ENCODE peak calls at places on chromosome 9, in five cellular contexts. One of them, this sample, is unnamed.

GRCh38 chr9:6924988-6925563 is 167.3 kb downstream of the KDM4C start:
- DNase-seq in fibroblast of mammary gland: no peak
- DNase-seq in fibroblast of pulmonary artery: no peak
- DNase-seq in RWPE1: no peak
- DNase-seq in foreskin fibroblast: no peak
- DNase-seq in this sample: no peak

GRCh38 chr9:100425758-100426157 is 1.2 kb upstream of the MSANTD3 start:
- DNase-seq in fibroblast of mammary gland: peak; percentile 47
- DNase-seq in fibroblast of pulmonary artery: no peak
- DNase-seq in RWPE1: no peak
- DNase-seq in foreskin fibroblast: no peak
- DNase-seq in this sample: no peak

GRCh38 chr9:85321561-85321960 is 420.2 kb downstream of the AGTPBP1 start:
- DNase-seq in fibroblast of mammary gland: no peak
- DNase-seq in fibroblast of pulmonary artery: no peak
- DNase-seq in RWPE1: no peak
- DNase-seq in foreskin fibroblast: no peak
- DNase-seq in this sample: no peak

GRCh38 chr9:71767421-71768321 is 642 bp downstream of the CEMIP2 start:
- DNase-seq in fibroblast of mammary gland: peak; percentile 26
- DNase-seq in fibroblast of pulmonary artery: peak; percentile 35
- DNase-seq in RWPE1: no peak
- DNase-seq in foreskin fibroblast: peak; percentile 66
- DNase-seq in this sample: peak; percentile 44

GRCh38 chr9:37903581-37903830 is 421 bp downstream of the SLC25A51 start:
- DNase-seq in fibroblast of mammary gland: no peak
- DNase-seq in fibroblast of pulmonary artery: no peak
- DNase-seq in RWPE1: no peak
- DNase-seq in foreskin fibroblast: peak; percentile 68
- DNase-seq in this sample: no peak

GRCh38 chr9:16794871-16795639 is 75.4 kb downstream of the BNC2 start:
- DNase-seq in fibroblast of mammary gland: peak; percentile 92
- DNase-seq in fibroblast of pulmonary artery: peak; percentile 91
- DNase-seq in RWPE1: no peak
- DNase-seq in foreskin fibroblast: peak; percentile 93
- DNase-seq in this sample: no peak

GRCh38 chr9:112348257-112348992 is 15.0 kb upstream of the PTBP3 start:
- DNase-seq in fibroblast of mammary gland: peak; percentile 82
- DNase-seq in fibroblast of pulmonary artery: peak; percentile 82
- DNase-seq in RWPE1: no peak
- DNase-seq in foreskin fibroblast: peak; percentile 88
- DNase-seq in this sample: peak; percentile 82

GRCh38 chr9:4983541-4984165 is 1.4 kb upstream of the JAK2 start:
- DNase-seq in fibroblast of mammary gland: no peak
- DNase-seq in fibroblast of pulmonary artery: no peak
- DNase-seq in RWPE1: no peak
- DNase-seq in foreskin fibroblast: no peak
- DNase-seq in this sample: no peak

DNA sequence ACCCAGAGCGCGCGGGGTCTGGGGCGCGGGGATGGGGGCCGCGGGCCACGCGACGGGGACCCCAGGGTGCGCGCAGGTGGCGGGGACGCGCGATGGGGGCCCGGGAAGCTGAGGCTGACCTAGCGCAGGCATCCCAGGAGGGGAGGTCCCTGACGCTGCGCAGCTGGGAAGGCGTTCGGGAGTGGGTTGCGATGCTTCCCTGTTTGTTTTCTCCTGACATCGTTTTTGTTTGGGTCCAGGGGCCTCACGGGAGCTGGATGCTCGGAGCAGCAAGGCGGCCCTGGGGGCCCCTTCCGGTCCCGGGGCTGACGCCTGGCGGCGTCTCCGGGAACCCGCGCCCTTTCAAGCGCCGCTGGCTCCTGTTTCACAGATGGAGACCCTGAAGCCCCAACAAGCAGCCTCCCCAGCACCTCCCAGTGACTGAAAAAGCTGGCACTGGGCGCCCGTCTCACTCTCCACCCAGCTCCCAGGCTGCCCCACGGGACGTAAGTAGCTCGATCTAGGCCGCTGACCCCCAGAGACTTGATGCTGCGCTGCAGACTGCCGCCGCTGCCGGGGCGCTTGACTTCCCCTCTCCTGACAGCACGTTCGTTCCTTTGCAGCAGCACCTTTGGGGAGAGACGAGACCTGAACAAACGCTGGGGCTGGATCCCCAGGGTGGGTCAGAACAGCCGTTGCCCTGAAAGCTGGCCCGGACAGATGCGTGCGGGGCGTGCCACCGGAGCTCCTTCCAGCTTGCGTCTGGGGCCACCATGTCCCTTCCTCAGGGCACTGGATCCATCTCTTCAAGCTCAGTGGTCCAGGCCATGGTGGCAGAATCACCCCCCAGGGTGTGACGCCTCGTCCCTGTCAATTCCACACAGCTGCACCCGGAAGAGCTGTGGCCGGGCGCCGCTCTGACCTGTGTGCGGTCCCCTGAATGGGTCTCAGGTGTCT is 593 bp downstream of the BRD3OS start:
- DNase-seq in fibroblast of mammary gland: peak; percentile 33
- DNase-seq in fibroblast of pulmonary artery: peak; percentile 33
- DNase-seq in RWPE1: peak; percentile 51
- DNase-seq in foreskin fibroblast: peak; percentile 75
- DNase-seq in this sample: peak; percentile 64
- TF ChIP-seq CTCF in fibroblast of mammary gland: peak; percentile 8
- TF ChIP-seq CTCF in fibroblast of pulmonary artery: peak; percentile 12
- TF ChIP-seq CTCF in RWPE1: peak; percentile 70
- TF ChIP-seq CTCF in foreskin fibroblast: peak; percentile 29
- TF ChIP-seq CTCF in this sample: peak; percentile 44

DNA sequence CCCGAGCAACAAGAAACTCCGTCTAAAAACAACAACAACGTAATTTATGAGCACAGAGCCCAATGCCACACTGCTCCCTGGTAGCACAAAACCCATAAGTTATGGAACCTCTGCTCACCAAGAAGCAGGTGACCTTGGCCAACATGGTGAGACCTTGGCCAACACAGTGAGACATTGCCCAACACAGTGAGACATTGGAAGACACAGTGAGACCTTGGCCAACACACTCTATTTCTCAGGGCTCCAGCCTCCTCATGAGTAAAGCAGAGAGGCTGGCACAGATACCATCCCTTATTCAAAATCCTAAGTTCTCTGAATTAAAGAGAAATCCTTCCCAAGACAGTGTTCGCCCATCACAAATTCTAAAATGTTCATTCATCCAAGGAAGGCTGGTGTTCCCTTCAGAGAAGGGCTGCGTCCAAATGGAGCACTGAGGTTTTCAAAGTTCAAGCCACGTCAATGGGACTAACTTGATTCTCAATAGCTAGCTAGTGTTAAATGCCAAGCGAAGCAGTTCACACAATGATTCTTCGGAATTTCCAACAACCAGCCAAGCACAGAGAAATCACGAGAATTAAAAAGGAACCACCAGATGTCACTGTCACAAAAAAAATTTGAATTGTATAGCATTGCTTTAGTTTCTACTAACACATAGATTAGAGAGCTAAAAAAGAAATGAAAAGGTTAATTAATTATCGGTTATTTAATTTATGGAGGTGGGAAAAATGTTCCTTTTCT is 29.4 kb downstream of the TTC39B start:
- DNase-seq in fibroblast of mammary gland: peak; percentile 45
- DNase-seq in fibroblast of pulmonary artery: peak; percentile 54
- DNase-seq in RWPE1: no peak
- DNase-seq in foreskin fibroblast: peak; percentile 51
- DNase-seq in this sample: no peak
- TF ChIP-seq CTCF in fibroblast of mammary gland: peak; percentile 29
- TF ChIP-seq CTCF in fibroblast of pulmonary artery: peak; percentile 38
- TF ChIP-seq CTCF in RWPE1: peak; percentile 22
- TF ChIP-seq CTCF in foreskin fibroblast: peak; percentile 24
- TF ChIP-seq CTCF in this sample: peak; percentile 48

GRCh38 chr9:104984541-104984940 is 56.6 kb upstream of the ABCA1 start:
- DNase-seq in fibroblast of mammary gland: no peak
- DNase-seq in fibroblast of pulmonary artery: no peak
- DNase-seq in RWPE1: no peak
- DNase-seq in foreskin fibroblast: no peak
- DNase-seq in this sample: no peak

GRCh38 chr9:104983491-104983890 is 55.5 kb upstream of the ABCA1 start:
- DNase-seq in fibroblast of mammary gland: no peak
- DNase-seq in fibroblast of pulmonary artery: no peak
- DNase-seq in RWPE1: no peak
- DNase-seq in foreskin fibroblast: peak; percentile 49
- DNase-seq in this sample: no peak

GRCh38 chr9:104984121-104984520 is 56.2 kb upstream of the ABCA1 start:
- DNase-seq in fibroblast of mammary gland: no peak
- DNase-seq in fibroblast of pulmonary artery: no peak
- DNase-seq in RWPE1: no peak
- DNase-seq in foreskin fibroblast: no peak
- DNase-seq in this sample: no peak

GRCh38 chr9:104986096-104986495 is 58.1 kb upstream of the ABCA1 start:
- DNase-seq in fibroblast of mammary gland: no peak
- DNase-seq in fibroblast of pulmonary artery: no peak
- DNase-seq in RWPE1: no peak
- DNase-seq in foreskin fibroblast: no peak
- DNase-seq in this sample: no peak

GRCh38 chr9:104984994-104985393 is 57.0 kb upstream of the ABCA1 start:
- DNase-seq in fibroblast of mammary gland: no peak
- DNase-seq in fibroblast of pulmonary artery: no peak
- DNase-seq in RWPE1: no peak
- DNase-seq in foreskin fibroblast: no peak
- DNase-seq in this sample: no peak
- TF ChIP-seq CTCF in fibroblast of mammary gland: no peak
- TF ChIP-seq CTCF in fibroblast of pulmonary artery: no peak
- TF ChIP-seq CTCF in RWPE1: no peak
- TF ChIP-seq CTCF in foreskin fibroblast: no peak
- TF ChIP-seq CTCF in this sample: no peak

GRCh38 chr9:78566948-78567675 is 270.2 kb downstream of the PSAT1 start:
- DNase-seq in fibroblast of mammary gland: peak; percentile 56
- DNase-seq in fibroblast of pulmonary artery: peak; percentile 20
- DNase-seq in RWPE1: peak; percentile 23
- DNase-seq in foreskin fibroblast: peak; percentile 87
- DNase-seq in this sample: no peak
- TF ChIP-seq CTCF in fibroblast of mammary gland: no peak
- TF ChIP-seq CTCF in fibroblast of pulmonary artery: no peak
- TF ChIP-seq CTCF in RWPE1: no peak
- TF ChIP-seq CTCF in foreskin fibroblast: no peak
- TF ChIP-seq CTCF in this sample: no peak

This sample was measured in activated CD8-positive, alpha-beta T cell treated with anti-CD3 and anti-CD28 coated beads for 36 hours.